ENCODE peak calls at places on chromosomes 2 and 18, in six cellular contexts. A is left cardiac atrium; S is BJ; M is stimulated activated CD4-positive, alpha-beta T cell treated with anti-CD3 and anti-CD28 coated beads, Interleukin-4, amount 100 ng/mL, for 24 hours; G is epithelial cell of esophagus; O is ACHN. P is an unnamed sample.
A peak's percentile ranks its signal among the peaks of the same experiment; 100 is the strongest.

GRCh38 chr2:207516206-207516605 is 13.6 kb upstream of the CREB1 start:
- DNase-seq in A (no peak), S (peak; percentile 39), M (no peak), G (no peak), O (no peak), P (no peak)

GRCh38 chr2:43939695-43940094 is 56.1 kb downstream of the LRPPRC start:
- DNase-seq in A (no peak), S (no peak), M (no peak), G (no peak), O (no peak), P (no peak)

GRCh38 chr2:187377335-187377734 is 70.7 kb downstream of the CALCRL start:
- DNase-seq in A (no peak), S (peak; percentile 51), M (no peak), G (no peak), O (no peak), P (no peak)

GRCh38 chr18:32427084-32427933 is 43.4 kb downstream of the GAREM1 start:
- DNase-seq in A (no peak), S (no peak), M (no peak), G (no peak), O (no peak), P (no peak)

GRCh38 chr2:142291964-142292363 is 161.1 kb upstream of the LRP1B start:
- DNase-seq in A (no peak), S (peak; percentile 9), M (no peak), G (peak; percentile 66), O (no peak), P (peak; percentile 45)

GRCh38 chr2:16784652-16785051 is 119.0 kb upstream of the CYRIA start:
- DNase-seq in A (no peak), S (no peak), M (no peak), G (no peak), O (no peak), P (no peak)

GRCh38 chr2:138713069-138713496 is 67.1 kb downstream of the NXPH2 start:
- DNase-seq in A (no peak), S (no peak), M (no peak), G (no peak), O (no peak), P (no peak)

GRCh38 chr2:196249860-196250259 is 78.5 kb upstream of the STK17B start:
- DNase-seq in A (no peak), S (no peak), M (no peak), G (no peak), O (no peak), P (no peak)

GRCh38 chr2:31335921-31336570 is 78.5 kb downstream of the XDH start:
- DNase-seq in A (no peak), S (peak; percentile 81), M (no peak), G (peak; percentile 18), O (peak; percentile 68), P (no peak)

GRCh38 chr2:241481687-241482086 is 26.7 kb downstream of the STK25 start:
- DNase-seq in A (no peak), S (no peak), M (no peak), G (no peak), O (no peak), P (no peak)

GRCh38 chr2:98027535-98027934 is 31.8 kb upstream of the TMEM131 start:
- DNase-seq in A (no peak), S (no peak), M (no peak), G (no peak), O (no peak), P (no peak)

GRCh38 chr18:79452190-79452990 is 56.7 kb downstream of the NFATC1 start:
- DNase-seq in A (no peak), S (no peak), M (no peak), G (no peak), O (no peak), P (no peak)

GRCh38 chr2:211598238-211598637 is 940.4 kb downstream of the ERBB4 start:
- DNase-seq in A (no peak), S (no peak), M (no peak), G (no peak), O (no peak), P (no peak)

GRCh38 chr2:202337706-202338346 is 38.3 kb upstream of the BMPR2 start:
- DNase-seq in A (no peak), S (no peak), M (no peak), G (no peak), O (no peak), P (no peak)

GRCh38 chr18:14949800-14950415 is 201.9 kb downstream of the ANKRD30B start:
- DNase-seq in A (no peak), S (no peak), M (no peak), G (no peak), O (no peak), P (no peak)

GRCh38 chr2:43032894-43033270 is 193.5 kb downstream of the ZFP36L2 start:
- DNase-seq in A (no peak), S (no peak), M (no peak), G (no peak), O (no peak), P (no peak)

GRCh38 chr2:231297108-231297908 is 98.2 kb upstream of the B3GNT7 start:
- DNase-seq in A (peak; percentile 67), S (no peak), M (peak; percentile 7), G (peak; percentile 58), O (peak; percentile 72), P (peak; percentile 51)

GRCh38 chr2:71071681-71072398 is 3.4 kb downstream of the NAGK start:
- DNase-seq in A (no peak), S (no peak), M (peak; percentile 66), G (peak; percentile 83), O (no peak), P (no peak)

GRCh38 chr18:28766027-28766426 is 589.1 kb upstream of the CDH2 start:
- DNase-seq in A (no peak), S (no peak), M (no peak), G (no peak), O (no peak), P (no peak)

GRCh38 chr2:171365232-171365631 is 68.6 kb downstream of the METTL8 start:
- DNase-seq in A (no peak), S (no peak), M (no peak), G (peak; percentile 75), O (no peak), P (peak; percentile 34)

GRCh38 chr18:74897971-74898657 is 300.4 kb downstream of the ZNF407 start:
- DNase-seq in A (no peak), S (peak; percentile 17), M (no peak), G (peak; percentile 76), O (peak; percentile 8), P (peak; percentile 36)

GRCh38 chr2:112345030-112346027 is 69.9 kb downstream of the ZC3H6 start:
- DNase-seq in A (no peak), S (no peak), M (no peak), G (no peak), O (no peak), P (no peak)

GRCh38 chr2:39114771-39115170 is 6.1 kb downstream of the SOS1 start:
- DNase-seq in A (no peak), S (no peak), M (no peak), G (no peak), O (no peak), P (no peak)

GRCh38 chr18:23618862-23619387 is 32.6 kb upstream of the NPC1 start:
- DNase-seq in A (peak; percentile 24), S (no peak), M (no peak), G (no peak), O (peak; percentile 65), P (no peak)

GRCh38 chr2:219059725-219060682 is 717 bp downstream of the IHH start:
- DNase-seq in A (no peak), S (no peak), M (no peak), G (no peak), O (peak; percentile 21), P (no peak)

GRCh38 chr2:142980246-142981068 is 103.0 kb downstream of the KYNU start:
- DNase-seq in A (no peak), S (no peak), M (no peak), G (peak; percentile 66), O (peak; percentile 30), P (no peak)

GRCh38 chr2:125479143-125479636 is 1176.8 kb upstream of the GYPC start:
- DNase-seq in A (no peak), S (no peak), M (no peak), G (no peak), O (no peak), P (no peak)

GRCh38 chr18:79507546-79508480 is 112.1 kb downstream of the NFATC1 start:
- DNase-seq in A (peak; percentile 85), S (no peak), M (no peak), G (no peak), O (peak; percentile 2), P (peak; percentile 26)

GRCh38 chr2:7838636-7839035 is 843.2 kb upstream of the ID2 start:
- DNase-seq in A (no peak), S (no peak), M (no peak), G (no peak), O (no peak), P (no peak)

GRCh38 chr18:57819671-57820460 is 16.8 kb upstream of the ATP8B1 start:
- DNase-seq in A (peak; percentile 76), S (no peak), M (no peak), G (peak; percentile 92), O (peak; percentile 80), P (peak; percentile 36)

GRCh38 chr2:215772003-215772402 is 241.3 kb downstream of the MREG start:
- DNase-seq in A (peak; percentile 63), S (no peak), M (no peak), G (no peak), O (peak; percentile 77), P (no peak)

GRCh38 chr18:54928236-54928635 is 31.0 kb downstream of the CCDC68 start:
- DNase-seq in A (no peak), S (no peak), M (no peak), G (peak; percentile 10), O (no peak), P (no peak)

GRCh38 chr2:47089083-47089464 is 66.0 kb downstream of the STPG4 start:
- DNase-seq in A (no peak), S (no peak), M (no peak), G (peak; percentile 57), O (no peak), P (no peak)

GRCh38 chr2:146135245-146135644 is 1615.3 kb upstream of the ZEB2 start:
- DNase-seq in A (no peak), S (peak; percentile 7), M (no peak), G (peak; percentile 76), O (no peak), P (no peak)

GRCh38 chr2:47239119-47239969 is 84.2 kb upstream of the STPG4 start:
- DNase-seq in A (no peak), S (no peak), M (no peak), G (no peak), O (no peak), P (no peak)

P was measured in RWPE1.